ENCODE peak calls at places on chromosomes 16 and 17, in four cellular contexts. L is IMR-90, Q is mesendoderm, X is H1. S is an unnamed sample.
A peak's percentile ranks its signal among the peaks of the same experiment; 100 is the strongest.

GRCh38 chr16:55873122-55873521 is 2.1 kb downstream of the CES5A start:
- DNase-seq in X (no peak), Q (no peak), L (no peak), S (no peak)

GRCh38 chr16:50152386-50152806 is 710 bp upstream of the TENT4B start:
- DNase-seq in Q (no peak), L (no peak), X (peak; percentile 71), S (no peak)

GRCh38 chr16:86101135-86101911 is 202.4 kb downstream of the IRF8 start:
- DNase-seq in Q (no peak), L (no peak), X (no peak), S (no peak)

GRCh38 chr17:47072881-47073280 is 93.8 kb upstream of the RPRML start:
- DNase-seq in L (peak; percentile 33), Q (no peak), X (peak; percentile 30), S (no peak)

GRCh38 chr17:27324940-27325339 is 31.0 kb downstream of the WSB1 start:
- DNase-seq in L (no peak), X (peak; percentile 37), Q (no peak), S (peak; percentile 28)

GRCh38 chr17:28527859-28528258 is 21.7 kb downstream of the FOXN1 start:
- DNase-seq in X (no peak), L (no peak), Q (no peak), S (no peak)

GRCh38 chr16:5461141-5461540 is 363.5 kb upstream of the EEF2KMT start:
- DNase-seq in L (no peak), Q (no peak), X (no peak), S (no peak)

GRCh38 chr16:69187891-69188451 is 1.0 kb downstream of the SNTB2 start:
- DNase-seq in Q (no peak), L (no peak), X (no peak), S (no peak)

GRCh38 chr17:27384261-27384701 is 72.0 kb upstream of the KSR1 start:
- DNase-seq in X (no peak), Q (peak; percentile 18), L (peak; percentile 96), S (no peak)

GRCh38 chr17:12050646-12051225 is 30.1 kb downstream of the MAP2K4 start:
- DNase-seq in X (no peak), L (no peak), Q (no peak), S (no peak)

GRCh38 chr17:66841328-66841727 is 6.4 kb downstream of the CACNG5 start:
- DNase-seq in L (no peak), Q (peak; percentile 56), X (no peak), S (peak; percentile 57)

GRCh38 chr17:35715416-35715815 is 16.0 kb upstream of the RASL10B start:
- DNase-seq in Q (no peak), X (no peak), L (no peak), S (no peak)

GRCh38 chr17:53655591-53655990 is 167.1 kb upstream of the KIF2B start:
- DNase-seq in X (no peak), Q (peak; percentile 10), L (peak; percentile 25), S (no peak)

GRCh38 chr17:48194097-48194550 is 86.6 kb downstream of the SNX11 start:
- DNase-seq in Q (no peak), L (peak; percentile 47), X (no peak), S (no peak)

GRCh38 chr16:2280461-2280860 is 12.5 kb upstream of the RNPS1 start:
- DNase-seq in Q (no peak), X (no peak), L (no peak), S (no peak)

GRCh38 chr16:2276501-2277195 is 8.7 kb upstream of the RNPS1 start:
- DNase-seq in L (no peak), X (no peak), Q (no peak), S (no peak)

GRCh38 chr16:2278956-2279800 is 11.3 kb upstream of the RNPS1 start:
- DNase-seq in X (no peak), Q (no peak), L (no peak), S (no peak)

GRCh38 chr16:2277466-2278271 is 9.7 kb upstream of the RNPS1 start:
- DNase-seq in Q (no peak), L (no peak), X (no peak), S (no peak)

GRCh38 chr16:2278272-2278608 is 10.3 kb upstream of the RNPS1 start:
- DNase-seq in L (no peak), X (no peak), Q (peak; percentile 34), S (peak; percentile 56)
- H3K4me2 ChIP-seq in L (no peak overlapping the region), X (no peak overlapping the region), Q (no peak overlapping the region), S (no peak overlapping the region)

DNA sequence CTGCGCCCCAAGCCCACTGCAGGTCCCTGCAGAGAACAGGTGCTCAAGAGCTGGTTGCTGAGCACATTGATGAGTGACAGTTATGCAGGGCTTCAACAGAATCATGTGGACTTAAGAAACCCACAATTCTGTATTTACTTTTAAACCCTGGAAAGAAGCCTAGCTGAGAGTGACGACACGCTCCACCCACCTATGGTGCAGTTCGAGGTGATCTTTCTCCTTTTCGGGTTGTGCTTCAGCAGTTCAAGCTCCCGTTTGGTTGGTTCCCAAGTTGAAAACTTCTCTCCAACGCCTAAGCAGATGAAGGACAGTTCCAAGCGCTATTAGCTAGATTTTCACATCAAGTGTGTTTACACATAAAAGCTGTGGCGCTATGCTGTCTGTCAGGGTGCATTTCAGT is 23.9 kb downstream of the USP22 start:
- DNase-seq in Q (no peak), L (no peak), X (no peak), S (no peak)
- H3K56ac ChIP-seq in Q (no peak overlapping the region), L (no peak overlapping the region), X (no peak overlapping the region), S (no peak overlapping the region)

GRCh38 chr17:74211929-74212261 is 1.5 kb upstream of the TTYH2 start:
- DNase-seq in X (no peak), L (no peak), Q (no peak), S (no peak)

GRCh38 chr17:74212913-74213791 is at the start of gene TTYH2:
- DNase-seq in X (peak; percentile 81), L (peak; percentile 82), Q (peak; percentile 88), S (peak; percentile 94)

GRCh38 chr17:74211141-74211928 is 2.0 kb upstream of the TTYH2 start:
- DNase-seq in X (peak; percentile 73), L (no peak), Q (peak; percentile 91), S (peak; percentile 82)

GRCh38 chr17:74213897-74214386 is 571 bp downstream of the TTYH2 start:
- DNase-seq in Q (no peak), X (peak; percentile 57), L (no peak), S (no peak)

DNA sequence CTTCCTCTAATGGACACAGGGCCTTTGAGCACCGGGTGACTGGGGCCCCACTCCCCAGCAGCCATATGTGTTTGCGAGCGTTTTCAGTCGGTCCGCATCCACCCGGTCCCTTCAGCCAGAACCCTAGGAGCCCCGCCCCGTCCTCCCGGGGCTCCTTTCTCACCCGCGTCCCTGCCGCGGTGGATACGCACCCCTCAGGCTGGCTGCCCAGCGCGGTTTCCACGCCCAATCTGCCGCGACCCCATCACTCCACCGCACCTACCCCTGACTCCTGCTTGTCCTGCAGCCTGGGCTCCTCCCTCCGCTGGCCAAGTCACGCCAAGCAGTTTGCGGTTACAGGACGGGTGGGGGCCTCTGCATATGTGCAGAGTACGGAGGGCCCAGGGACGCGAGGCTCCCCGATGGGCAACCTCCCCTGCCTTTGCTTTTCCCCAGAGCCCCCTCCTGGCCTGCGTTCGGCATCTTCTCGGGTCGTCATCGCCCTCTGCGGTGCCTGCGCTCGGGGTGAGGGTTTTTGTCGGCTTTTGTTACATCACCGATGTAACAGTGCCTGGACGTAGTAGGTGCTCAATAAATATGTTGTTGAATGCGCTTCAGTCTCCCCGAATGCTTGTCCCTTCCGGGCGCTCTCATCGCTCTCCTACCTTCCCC is 984 bp upstream of the TTYH2 start:
- DNase-seq in Q (no peak), L (no peak), X (peak; percentile 64), S (peak; percentile 75)
- H2BK15ac ChIP-seq in Q (no peak overlapping the region), L (no peak overlapping the region), X (no peak overlapping the region), S (no peak overlapping the region)

GRCh38 chr16:23394141-23394540 is 58.8 kb downstream of the COG7 start:
- DNase-seq in Q (no peak), L (no peak), X (no peak), S (no peak)
- H3K4me2 ChIP-seq in Q (no peak overlapping the region), L (no peak overlapping the region), X (no peak overlapping the region), S (no peak overlapping the region)

DNA sequence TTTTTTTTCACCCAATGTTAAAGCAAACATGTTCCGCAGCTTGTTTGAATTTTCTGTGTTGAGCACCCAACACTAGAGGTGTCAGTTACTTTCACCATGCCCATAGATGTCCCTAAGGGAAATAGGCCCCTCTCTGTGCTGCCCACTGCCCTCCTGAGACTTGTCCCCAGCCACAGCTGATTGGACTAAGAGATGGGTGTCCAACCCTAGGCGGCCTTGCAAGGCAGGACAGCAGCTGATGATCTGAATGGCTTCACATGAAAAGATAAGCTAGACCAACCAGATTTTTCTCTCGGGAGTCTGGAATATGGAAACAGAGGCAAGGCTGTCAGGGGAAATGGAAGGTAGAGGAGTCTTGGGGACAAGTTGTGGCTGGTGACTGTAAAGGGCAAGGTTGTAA is 6.1 kb upstream of the CALB2 start:
- DNase-seq in X (no peak), L (no peak), Q (no peak), S (peak; percentile 4)
- H3K56ac ChIP-seq in X (no peak overlapping the region), L (no peak overlapping the region), Q (no peak overlapping the region), S (no peak overlapping the region)

DNA sequence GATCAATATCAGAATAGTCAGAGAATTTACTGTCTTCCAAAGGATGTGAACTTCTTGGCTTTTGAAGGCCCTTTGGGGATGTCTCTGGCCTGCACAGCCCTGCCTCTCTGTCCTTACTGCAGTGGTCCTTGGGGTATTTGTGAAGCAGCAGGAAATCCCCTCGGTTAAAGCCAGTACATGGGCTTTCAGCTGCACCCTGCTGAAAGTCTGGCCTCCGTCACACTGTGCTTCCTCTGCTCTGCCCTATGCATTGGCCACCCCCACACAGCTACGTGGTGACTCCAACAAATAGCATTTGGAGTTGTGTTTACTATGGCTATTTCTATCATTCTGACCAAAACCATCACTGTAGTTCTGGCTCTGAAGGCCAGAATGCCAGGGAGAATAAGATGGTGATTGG is 21.2 kb downstream of the SYCE1L start:
- DNase-seq in Q (no peak), X (no peak), L (no peak), S (no peak)
- H2BK15ac ChIP-seq in Q (no peak overlapping the region), X (no peak overlapping the region), L (no peak overlapping the region), S (no peak overlapping the region)

DNA sequence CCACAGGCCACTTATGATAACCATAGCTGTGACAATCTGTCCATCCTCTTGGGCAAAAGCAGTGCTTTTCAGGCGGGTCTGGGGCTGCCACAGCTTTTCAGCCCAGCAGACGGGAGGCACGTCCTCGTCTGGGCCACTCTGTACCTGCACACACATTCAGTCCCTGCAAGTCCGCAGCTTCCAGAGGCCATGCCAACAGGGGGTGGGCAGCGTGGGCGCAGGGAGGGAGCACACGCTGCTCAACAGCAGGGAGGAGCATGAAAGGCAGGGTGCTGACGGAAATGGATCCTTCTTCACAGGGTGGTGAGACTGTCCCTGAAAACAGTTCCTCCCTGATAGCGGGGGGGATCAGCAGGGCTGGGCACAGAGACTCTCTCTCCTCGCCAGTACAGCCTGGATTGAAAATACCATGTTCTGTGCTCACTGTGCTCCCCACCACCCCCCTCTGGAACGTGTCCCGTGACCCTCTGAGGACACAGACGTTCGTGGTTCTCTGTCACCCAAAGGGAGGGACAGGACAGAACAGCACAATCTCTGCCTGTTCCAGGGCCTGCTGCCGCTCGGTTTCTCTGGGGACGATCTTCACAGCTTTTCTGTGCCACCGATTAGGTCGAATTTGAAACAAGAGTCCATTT is 41.7 kb downstream of the PEMT start:
- DNase-seq in L (no peak), Q (no peak), X (no peak), S (no peak)
- H3K4me2 ChIP-seq in L (no peak overlapping the region), Q (no peak overlapping the region), X (no peak overlapping the region), S (no peak overlapping the region)